ENCODE peak calls at places on chromosome 1, in nine cellular contexts. One of them, this sample, is unnamed.

GRCh38 chr1:231053493-231054162 is 13.6 kb upstream of the FAM89A start:
- DNase-seq in SJSA1: peak; percentile 60
- DNase-seq in K562: peak; percentile 50
- DNase-seq in PC-3: peak; percentile 61
- DNase-seq in A549: no peak
- DNase-seq in astrocyte: peak; percentile 94
- DNase-seq in pancreas: peak; percentile 43
- DNase-seq in tibial artery: no peak
- DNase-seq in GM23248: no peak
- DNase-seq in this sample: peak; percentile 56

GRCh38 chr1:29517251-29518080 is 281.1 kb downstream of the PTPRU start:
- DNase-seq in SJSA1: peak; percentile 35
- DNase-seq in K562: no peak
- DNase-seq in PC-3: no peak
- DNase-seq in A549: no peak
- DNase-seq in astrocyte: no peak
- DNase-seq in pancreas: no peak
- DNase-seq in tibial artery: no peak
- DNase-seq in GM23248: no peak
- DNase-seq in this sample: no peak

GRCh38 chr1:27686223-27686990 is 14.4 kb upstream of the IFI6 start:
- DNase-seq in SJSA1: no peak
- DNase-seq in K562: no peak
- DNase-seq in PC-3: no peak
- DNase-seq in A549: no peak
- DNase-seq in astrocyte: no peak
- DNase-seq in pancreas: no peak
- DNase-seq in tibial artery: no peak
- DNase-seq in GM23248: no peak
- DNase-seq in this sample: no peak

GRCh38 chr1:62836856-62837540 is 53.1 kb downstream of the ATG4C start:
- DNase-seq in SJSA1: no peak
- DNase-seq in K562: no peak
- DNase-seq in PC-3: no peak
- DNase-seq in A549: no peak
- DNase-seq in astrocyte: no peak
- DNase-seq in pancreas: no peak
- DNase-seq in tibial artery: no peak
- DNase-seq in GM23248: no peak
- DNase-seq in this sample: no peak

GRCh38 chr1:85344256-85344694 is 67.8 kb upstream of the BCL10 start:
- DNase-seq in SJSA1: peak; percentile 72
- DNase-seq in K562: peak; percentile 57
- DNase-seq in PC-3: peak; percentile 63
- DNase-seq in A549: peak; percentile 62
- DNase-seq in astrocyte: peak; percentile 58
- DNase-seq in pancreas: peak; percentile 44
- DNase-seq in tibial artery: no peak
- DNase-seq in GM23248: peak; percentile 73
- DNase-seq in this sample: no peak

GRCh38 chr1:41850029-41850428 is 68.7 kb downstream of the HIVEP3 start:
- DNase-seq in SJSA1: no peak
- DNase-seq in K562: no peak
- DNase-seq in PC-3: no peak
- DNase-seq in A549: no peak
- DNase-seq in astrocyte: no peak
- DNase-seq in pancreas: no peak
- DNase-seq in tibial artery: no peak
- DNase-seq in GM23248: no peak
- DNase-seq in this sample: no peak

GRCh38 chr1:50978144-50978851 is 8.3 kb downstream of the CDKN2C start:
- DNase-seq in SJSA1: peak; percentile 81
- DNase-seq in K562: peak; percentile 80
- DNase-seq in PC-3: peak; percentile 74
- DNase-seq in A549: no peak
- DNase-seq in astrocyte: no peak
- DNase-seq in pancreas: peak; percentile 83
- DNase-seq in tibial artery: peak; percentile 53
- DNase-seq in GM23248: peak; percentile 86
- DNase-seq in this sample: peak; percentile 77

GRCh38 chr1:115837762-115838421 is 3.0 kb downstream of the NHLH2 start:
- DNase-seq in SJSA1: no peak
- DNase-seq in K562: no peak
- DNase-seq in PC-3: no peak
- DNase-seq in A549: no peak
- DNase-seq in astrocyte: no peak
- DNase-seq in pancreas: peak; percentile 17
- DNase-seq in tibial artery: no peak
- DNase-seq in GM23248: peak; percentile 28
- DNase-seq in this sample: no peak

GRCh38 chr1:208437416-208437815 is 193.2 kb upstream of the PLXNA2 start:
- DNase-seq in SJSA1: peak; percentile 51
- DNase-seq in K562: no peak
- DNase-seq in PC-3: peak; percentile 81
- DNase-seq in A549: no peak
- DNase-seq in astrocyte: peak; percentile 19
- DNase-seq in pancreas: no peak
- DNase-seq in tibial artery: no peak
- DNase-seq in GM23248: peak; percentile 76
- DNase-seq in this sample: no peak

GRCh38 chr1:11885922-11886321 is 27.2 kb upstream of the NPPB start:
- DNase-seq in SJSA1: no peak
- DNase-seq in K562: no peak
- DNase-seq in PC-3: no peak
- DNase-seq in A549: no peak
- DNase-seq in astrocyte: no peak
- DNase-seq in pancreas: no peak
- DNase-seq in tibial artery: no peak
- DNase-seq in GM23248: no peak
- DNase-seq in this sample: no peak

GRCh38 chr1:109266965-109267364 is 16.0 kb downstream of the PSRC1 start:
- DNase-seq in SJSA1: no peak
- DNase-seq in K562: no peak
- DNase-seq in PC-3: peak; percentile 85
- DNase-seq in A549: no peak
- DNase-seq in astrocyte: peak; percentile 90
- DNase-seq in pancreas: no peak
- DNase-seq in tibial artery: no peak
- DNase-seq in GM23248: peak; percentile 62
- DNase-seq in this sample: no peak

GRCh38 chr1:23118957-23119792 is 49.5 kb downstream of the LUZP1 start:
- DNase-seq in SJSA1: no peak
- DNase-seq in K562: no peak
- DNase-seq in PC-3: no peak
- DNase-seq in A549: no peak
- DNase-seq in astrocyte: no peak
- DNase-seq in pancreas: no peak
- DNase-seq in tibial artery: no peak
- DNase-seq in GM23248: peak; percentile 55
- DNase-seq in this sample: no peak

GRCh38 chr1:40948741-40949528 is 30.6 kb upstream of the CTPS1 start:
- DNase-seq in SJSA1: peak; percentile 57
- DNase-seq in K562: peak; percentile 75
- DNase-seq in PC-3: peak; percentile 94
- DNase-seq in A549: peak; percentile 55
- DNase-seq in astrocyte: peak; percentile 59
- DNase-seq in pancreas: peak; percentile 69
- DNase-seq in tibial artery: peak; percentile 50
- DNase-seq in GM23248: peak; percentile 75
- DNase-seq in this sample: no peak

GRCh38 chr1:185862235-185862634 is 128.0 kb downstream of the HMCN1 start:
- DNase-seq in SJSA1: no peak
- DNase-seq in K562: peak; percentile 24
- DNase-seq in PC-3: peak; percentile 21
- DNase-seq in A549: no peak
- DNase-seq in astrocyte: peak; percentile 51
- DNase-seq in pancreas: no peak
- DNase-seq in tibial artery: no peak
- DNase-seq in GM23248: no peak
- DNase-seq in this sample: no peak

GRCh38 chr1:160363951-160364350 is 2.9 kb upstream of the NHLH1 start:
- DNase-seq in SJSA1: peak; percentile 22
- DNase-seq in K562: no peak
- DNase-seq in PC-3: no peak
- DNase-seq in A549: no peak
- DNase-seq in astrocyte: no peak
- DNase-seq in pancreas: no peak
- DNase-seq in tibial artery: no peak
- DNase-seq in GM23248: no peak
- DNase-seq in this sample: no peak

GRCh38 chr1:162003061-162003824 is 20.4 kb downstream of the OLFML2B start:
- DNase-seq in SJSA1: peak; percentile 87
- DNase-seq in K562: no peak
- DNase-seq in PC-3: peak; percentile 99
- DNase-seq in A549: no peak
- DNase-seq in astrocyte: peak; percentile 99
- DNase-seq in pancreas: no peak
- DNase-seq in tibial artery: peak; percentile 88
- DNase-seq in GM23248: peak; percentile 95
- DNase-seq in this sample: no peak
- H3K4me3 ChIP-seq in SJSA1: no peak overlapping the region
- H3K4me3 ChIP-seq in K562: no peak overlapping the region
- H3K4me3 ChIP-seq in PC-3: peak overlapping the region; percentile 59
- H3K4me3 ChIP-seq in A549: no peak overlapping the region
- H3K4me3 ChIP-seq in astrocyte: peak overlapping the region; percentile 48
- H3K4me3 ChIP-seq in pancreas: no peak overlapping the region
- H3K4me3 ChIP-seq in tibial artery: peak overlapping the region; percentile 25
- H3K4me3 ChIP-seq in GM23248: peak overlapping the region; percentile 66
- H3K4me3 ChIP-seq in this sample: no peak overlapping the region

GRCh38 chr1:156258859-156259258 is 11.0 kb upstream of the PAQR6 start:
- DNase-seq in SJSA1: no peak
- DNase-seq in K562: no peak
- DNase-seq in PC-3: no peak
- DNase-seq in A549: no peak
- DNase-seq in astrocyte: no peak
- DNase-seq in pancreas: no peak
- DNase-seq in tibial artery: no peak
- DNase-seq in GM23248: no peak
- DNase-seq in this sample: no peak
- H3K4me1 ChIP-seq in SJSA1: peaks cover 18% of the 10 kb centered on the region
- H3K4me1 ChIP-seq in K562: peaks cover 10% of the 10 kb centered on the region
- H3K4me1 ChIP-seq in PC-3: peaks cover 20% of the 10 kb centered on the region
- H3K4me1 ChIP-seq in A549: peaks cover 15% of the 10 kb centered on the region
- H3K4me1 ChIP-seq in astrocyte: peaks cover 15% of the 10 kb centered on the region
- H3K4me1 ChIP-seq in pancreas: no peaks in the 10 kb centered on the region
- H3K4me1 ChIP-seq in tibial artery: no peaks in the 10 kb centered on the region
- H3K4me1 ChIP-seq in GM23248: peaks cover 18% of the 10 kb centered on the region
- H3K4me1 ChIP-seq in this sample: no peaks in the 10 kb centered on the region

DNA sequence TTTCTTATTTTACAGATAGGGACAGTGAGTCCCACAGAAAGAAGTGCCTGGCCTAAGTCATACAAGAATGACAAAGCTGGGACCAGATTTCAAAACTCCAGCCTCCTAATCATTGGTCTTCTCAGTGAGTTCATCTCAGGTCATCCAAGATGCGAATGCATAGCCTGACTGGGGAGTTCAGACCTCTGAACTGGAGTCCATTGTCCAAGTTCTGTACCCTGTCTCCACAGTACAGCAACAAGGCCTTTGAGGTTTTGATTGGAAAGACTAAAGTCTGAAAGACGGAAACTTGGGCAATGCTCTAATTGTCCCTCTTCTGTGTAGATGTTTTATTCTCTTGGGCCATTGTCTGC is 62.0 kb downstream of the TNN start:
- DNase-seq in SJSA1: no peak
- DNase-seq in K562: no peak
- DNase-seq in PC-3: no peak
- DNase-seq in A549: no peak
- DNase-seq in astrocyte: no peak
- DNase-seq in pancreas: no peak
- DNase-seq in tibial artery: no peak
- DNase-seq in GM23248: no peak
- DNase-seq in this sample: no peak
- H3K27ac ChIP-seq in SJSA1: peak overlapping the region; percentile 68
- H3K27ac ChIP-seq in K562: no peak overlapping the region
- H3K27ac ChIP-seq in PC-3: no peak overlapping the region
- H3K27ac ChIP-seq in A549: no peak overlapping the region
- H3K27ac ChIP-seq in astrocyte: no peak overlapping the region
- H3K27ac ChIP-seq in pancreas: no peak overlapping the region
- H3K27ac ChIP-seq in tibial artery: no peak overlapping the region
- H3K27ac ChIP-seq in GM23248: no peak overlapping the region
- H3K27ac ChIP-seq in this sample: peak overlapping the region; percentile 79

GRCh38 chr1:243475966-243476365 is 220.1 kb downstream of the SDCCAG8 start:
- DNase-seq in SJSA1: no peak
- DNase-seq in K562: peak; percentile 55
- DNase-seq in PC-3: peak; percentile 16
- DNase-seq in A549: no peak
- DNase-seq in astrocyte: peak; percentile 71
- DNase-seq in pancreas: no peak
- DNase-seq in tibial artery: no peak
- DNase-seq in GM23248: no peak
- DNase-seq in this sample: no peak
- H3K4me3 ChIP-seq in SJSA1: no peak overlapping the region
- H3K4me3 ChIP-seq in K562: no peak overlapping the region
- H3K4me3 ChIP-seq in PC-3: no peak overlapping the region
- H3K4me3 ChIP-seq in A549: no peak overlapping the region
- H3K4me3 ChIP-seq in astrocyte: no peak overlapping the region
- H3K4me3 ChIP-seq in pancreas: no peak overlapping the region
- H3K4me3 ChIP-seq in tibial artery: no peak overlapping the region
- H3K4me3 ChIP-seq in GM23248: no peak overlapping the region
- H3K4me3 ChIP-seq in this sample: no peak overlapping the region